ENCODE peak calls at places on chromosomes 4 and X, in seven cellular contexts. J is uterus; L is CD4-positive, CD25-positive, alpha-beta regulatory T cell; K is small intestine; V is DND-41; S is OCI-LY7; U is PC-9. X is an unnamed sample.

GRCh38 chr4:168920438-168921081 is 89.5 kb downstream of the CBR4 start:
- DNase-seq in J (no peak), L (no peak), K (no peak), V (no peak), S (no peak), U (no peak), X (no peak)

GRCh38 chr4:47744843-47745382 is 93.0 kb downstream of the CORIN start:
- DNase-seq in J (no peak), L (no peak), K (no peak), V (no peak), S (no peak), U (no peak), X (no peak)

GRCh38 chr4:124432500-124432899 is 280.0 kb downstream of the ANKRD50 start:
- DNase-seq in J (no peak), L (no peak), K (peak; percentile 89), V (no peak), S (no peak), U (peak; percentile 66), X (no peak)

GRCh38 chr4:174553828-174554227 is 31.5 kb upstream of the HPGD start:
- DNase-seq in J (no peak), L (no peak), K (no peak), V (no peak), S (no peak), U (no peak), X (no peak)

GRCh38 chr4:112889619-112890294 is 159.7 kb upstream of the ANK2 start:
- DNase-seq in J (no peak), L (no peak), K (no peak), V (no peak), S (no peak), U (no peak), X (no peak)

GRCh38 chrX:95367286-95367685 is 1317.4 kb upstream of the DIAPH2 start:
- DNase-seq in J (no peak), L (no peak), K (no peak), V (no peak), S (no peak), U (no peak), X (no peak)

GRCh38 chrX:68894513-68895338 is 65.9 kb downstream of the EFNB1 start:
- DNase-seq in J (peak; percentile 46), L (no peak), K (peak; percentile 72), V (peak; percentile 3), S (no peak), U (no peak), X (peak; percentile 60)

GRCh38 chrX:56563231-56564116 is at the start of gene UBQLN2:
- DNase-seq in J (peak; percentile 78), L (peak; percentile 69), K (peak; percentile 75), V (peak; percentile 82), S (peak; percentile 79), U (peak; percentile 49), X (peak; percentile 86)

GRCh38 chr4:14596904-14597303 is 405.4 kb upstream of the CPEB2 start:
- DNase-seq in J (no peak), L (no peak), K (no peak), V (no peak), S (no peak), U (no peak), X (no peak)

GRCh38 chr4:176540814-176541213 is 221.0 kb downstream of the SPCS3 start:
- DNase-seq in J (no peak), L (no peak), K (no peak), V (no peak), S (no peak), U (no peak), X (no peak)

GRCh38 chr4:185640809-185641675 is 105.7 kb upstream of the PDLIM3 start:
- DNase-seq in J (no peak), L (no peak), K (peak; percentile 59), V (no peak), S (peak; percentile 81), U (peak; percentile 38), X (peak; percentile 81)

GRCh38 chr4:74370912-74371311 is 6.0 kb downstream of the EREG start:
- DNase-seq in J (no peak), L (no peak), K (peak; percentile 69), V (peak; percentile 13), S (peak; percentile 30), U (peak; percentile 41), X (peak; percentile 72)

GRCh38 chr4:42453612-42454011 is 56.3 kb downstream of the SHISA3 start:
- DNase-seq in J (no peak), L (no peak), K (no peak), V (no peak), S (no peak), U (no peak), X (no peak)
- H3K4me1 ChIP-seq in J (no peaks in the 10 kb centered on the region), L (no peaks in the 10 kb centered on the region), K (no peaks in the 10 kb centered on the region), V (no peaks in the 10 kb centered on the region), S (no peaks in the 10 kb centered on the region), U (no peaks in the 10 kb centered on the region), X (peaks cover 16% of the 10 kb centered on the region)

DNA sequence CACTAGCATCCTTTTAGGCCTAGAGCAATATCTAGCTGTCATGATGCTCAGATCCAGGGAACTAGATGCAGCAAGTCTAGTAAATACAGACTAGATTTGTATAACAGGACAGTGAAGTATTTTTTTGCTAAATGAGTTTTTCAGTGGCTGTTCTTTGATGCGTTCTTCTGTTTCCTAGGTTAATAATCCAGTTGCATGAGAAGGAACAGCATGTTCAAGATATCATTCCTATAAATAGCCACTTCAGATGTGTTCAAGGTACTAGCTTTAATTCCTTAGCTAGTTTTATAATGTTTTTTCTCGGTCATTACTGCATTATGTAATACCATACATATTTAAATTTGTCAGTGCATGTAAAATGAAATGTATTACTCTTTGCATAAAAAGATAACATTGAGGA is 4.7 kb downstream of the OCRL start:
- DNase-seq in J (no peak), L (no peak), K (no peak), V (no peak), S (no peak), U (no peak), X (no peak)
- H3K4me1 ChIP-seq in J (no peaks in the 10 kb centered on the region), L (no peaks in the 10 kb centered on the region), K (no peaks in the 10 kb centered on the region), V (peaks cover 12% of the 10 kb centered on the region), S (peaks cover 6% of the 10 kb centered on the region), U (peaks cover 11% of the 10 kb centered on the region), X (no peaks in the 10 kb centered on the region)

DNA sequence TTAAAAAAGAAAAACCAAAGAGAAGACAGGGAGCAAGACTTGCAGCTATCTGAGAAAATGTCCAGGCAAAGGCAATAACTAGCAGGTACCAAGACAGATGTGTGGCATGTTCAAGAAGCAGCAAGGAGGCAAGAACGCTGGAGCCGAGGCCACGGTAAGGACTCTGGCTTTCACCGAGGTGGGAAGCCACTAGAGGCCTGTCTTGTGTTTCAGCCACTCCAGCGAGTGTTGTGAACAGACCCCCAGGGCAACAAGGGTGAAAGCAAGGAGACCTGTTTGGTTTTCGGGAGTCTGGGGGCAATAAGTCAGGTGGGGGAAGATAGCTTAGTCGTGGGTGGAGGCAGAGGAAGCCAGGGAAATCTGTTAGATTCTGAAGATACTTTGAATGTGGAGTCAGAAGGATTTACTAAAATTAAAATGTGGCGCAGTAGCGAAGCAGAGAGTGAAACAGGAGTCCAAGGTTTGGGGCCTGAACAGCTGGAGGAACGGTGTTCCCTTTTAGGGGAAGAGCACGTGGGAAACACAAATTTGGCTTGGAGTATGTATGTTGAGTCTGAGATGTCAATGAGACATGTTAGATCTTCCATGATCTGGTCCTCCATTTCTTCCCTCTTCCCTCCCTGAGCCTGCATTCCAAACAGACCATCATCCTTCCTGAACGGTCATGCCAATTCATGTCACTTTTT is 3.1 kb downstream of the WDR1 start:
- DNase-seq in J (no peak), L (no peak), K (no peak), V (no peak), S (no peak), U (no peak), X (no peak)
- H3K4me1 ChIP-seq in J (peaks cover 5% of the 10 kb centered on the region), L (peaks cover 90% of the 10 kb centered on the region), K (peaks cover 17% of the 10 kb centered on the region), V (peaks cover 81% of the 10 kb centered on the region), S (peaks cover 22% of the 10 kb centered on the region), U (peaks cover 10% of the 10 kb centered on the region), X (peaks cover 18% of the 10 kb centered on the region)

DNA sequence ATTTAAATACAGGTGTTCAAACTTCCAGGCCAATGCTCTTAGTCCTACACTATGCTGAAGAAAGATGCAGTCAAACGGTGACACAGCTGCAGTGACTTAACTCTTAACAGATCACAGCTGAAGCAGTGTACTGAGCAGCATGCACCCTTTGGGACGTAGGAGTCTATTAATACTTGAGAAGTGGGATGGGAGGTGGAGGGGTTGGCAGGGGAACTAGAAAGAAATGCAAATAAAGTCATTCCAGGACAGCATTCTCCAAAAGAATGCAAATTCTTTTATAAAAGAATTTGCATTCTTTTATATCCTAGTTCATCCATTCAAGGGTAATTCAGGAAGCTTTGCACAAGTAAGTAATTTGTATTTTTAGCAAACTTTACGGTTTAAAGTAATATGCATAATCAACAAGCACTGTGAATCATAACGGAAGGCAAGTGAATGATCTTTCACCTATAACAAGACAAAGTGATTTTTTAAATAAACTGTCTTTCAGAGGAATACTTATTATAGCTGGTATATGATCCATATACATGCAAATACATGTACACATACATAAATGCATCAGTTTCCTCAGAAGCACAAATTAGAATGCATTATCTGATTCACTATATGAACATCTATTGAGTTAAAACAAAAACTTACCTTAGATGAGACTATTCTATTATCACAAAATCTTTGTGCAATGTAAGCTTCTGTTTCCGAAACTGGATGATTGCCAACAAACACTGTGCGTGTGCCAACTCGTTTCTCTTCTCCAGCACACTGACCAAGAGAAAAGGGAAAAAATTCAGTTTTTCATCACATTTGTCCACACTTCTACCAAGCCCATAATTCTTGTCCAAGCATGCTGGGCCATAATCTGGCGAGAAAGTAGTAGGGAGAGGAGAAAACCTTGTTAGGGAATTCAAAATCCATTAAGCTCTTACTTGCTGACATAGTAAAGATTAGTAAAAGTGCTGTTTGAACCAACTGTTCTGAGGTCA is 106.5 kb downstream of the ATP11C start:
- DNase-seq in J (no peak), L (no peak), K (peak; percentile 18), V (no peak), S (no peak), U (no peak), X (no peak)
- H3K4me1 ChIP-seq in J (no peaks in the 10 kb centered on the region), L (no peaks in the 10 kb centered on the region), K (no peaks in the 10 kb centered on the region), V (peaks cover 4% of the 10 kb centered on the region), S (peaks cover 4% of the 10 kb centered on the region), U (no peaks in the 10 kb centered on the region), X (no peaks in the 10 kb centered on the region)